ENCODE peak calls at places on chromosomes 6 and 20, in ten cellular contexts. O is left cardiac atrium, L is ELF-1, Q is glomerular endothelial cell, S is heart left ventricle, C is upper lobe of right lung, H is iris pigment epithelial cell, Z is epithelial cell of proximal tubule, T is RWPE1, R is ACHN. K is an unnamed sample.

GRCh38 chr6:87908978-87909802 is 138.5 kb upstream of the SPACA1 start:
- DNase-seq in O (no peak), L (no peak), Q (peak), S (no peak), C (no peak), H (peak), Z (no peak), T (no peak), R (no peak), K (no peak)

GRCh38 chr20:53899351-53900167 is 170.8 kb downstream of the BCAS1 start:
- DNase-seq in O (no peak), L (peak), Q (no peak), S (no peak), C (no peak), H (peak), Z (no peak), T (peak), R (peak), K (peak)

GRCh38 chr6:83615025-83615999 is 93.6 kb downstream of the SNAP91 start:
- DNase-seq in O (no peak), L (peak), Q (no peak), S (no peak), C (no peak), H (peak), Z (no peak), T (peak), R (peak), K (peak)

GRCh38 chr6:41629128-41629527 is 9.1 kb upstream of the MDFI start:
- DNase-seq in O (no peak), L (no peak), Q (no peak), S (no peak), C (no peak), H (no peak), Z (no peak), T (no peak), R (no peak), K (no peak)

GRCh38 chr6:69985180-69985579 is 118.8 kb downstream of the COL19A1 start:
- DNase-seq in O (no peak), L (no peak), Q (no peak), S (no peak), C (no peak), H (no peak), Z (no peak), T (no peak), R (no peak), K (peak)

GRCh38 chr20:49510562-49511117 is 28.2 kb upstream of the KCNB1 start:
- DNase-seq in O (peak), L (no peak), Q (no peak), S (peak), C (peak), H (peak), Z (no peak), T (no peak), R (peak), K (peak)

GRCh38 chr6:8061736-8062135 is 2.5 kb downstream of the BLOC1S5 start:
- DNase-seq in O (no peak), L (no peak), Q (no peak), S (no peak), C (no peak), H (no peak), Z (no peak), T (no peak), R (no peak), K (no peak)

GRCh38 chr20:48490976-48491657 is 336.7 kb downstream of the PREX1 start:
- DNase-seq in O (no peak), L (no peak), Q (no peak), S (no peak), C (no peak), H (no peak), Z (no peak), T (no peak), R (no peak), K (no peak)

GRCh38 chr20:17967595-17968365 is 814 bp downstream of the SNX5 start:
- DNase-seq in O (no peak), L (peak), Q (no peak), S (no peak), C (no peak), H (peak), Z (no peak), T (no peak), R (no peak), K (peak)

GRCh38 chr6:151807513-151808330 is at the start of gene ESR1:
- DNase-seq in O (peak), L (peak), Q (no peak), S (peak), C (peak), H (no peak), Z (no peak), T (peak), R (no peak), K (peak)

GRCh38 chr6:41536884-41537347 is 9.3 kb upstream of the FOXP4 start:
- DNase-seq in O (peak), L (no peak), Q (no peak), S (no peak), C (peak), H (peak), Z (no peak), T (peak), R (no peak), K (no peak)

GRCh38 chr6:128479048-128479666 is 41.2 kb downstream of the PTPRK start:
- DNase-seq in O (no peak), L (no peak), Q (no peak), S (no peak), C (no peak), H (no peak), Z (no peak), T (no peak), R (no peak), K (no peak)

GRCh38 chr6:57256541-57256940 is 34.4 kb upstream of the RAB23 start:
- DNase-seq in O (no peak), L (no peak), Q (no peak), S (no peak), C (no peak), H (peak), Z (no peak), T (no peak), R (no peak), K (peak)

GRCh38 chr6:108945686-108946158 is 97.5 kb downstream of the ARMC2 start:
- DNase-seq in O (peak), L (no peak), Q (no peak), S (peak), C (peak), H (no peak), Z (no peak), T (no peak), R (no peak), K (peak)

GRCh38 chr20:36407196-36407733 is 101.1 kb downstream of the DLGAP4 start:
- DNase-seq in O (no peak), L (no peak), Q (no peak), S (no peak), C (no peak), H (peak), Z (no peak), T (peak), R (no peak), K (peak)

K was measured in EH.